ENCODE peak calls at places on chromosome 1, in four cellular contexts. Z is stimulated activated CD4-positive, alpha-beta T cell treated with anti-CD3 and anti-CD28 coated beads, Interleukin-4, amount 100 ng/mL, for 48 hours; O is T-helper 9 cell; T is stimulated activated CD8-positive, alpha-beta memory T cell treated with anti-CD3 and anti-CD28 coated beads, Interleukin-4, amount 100 ng/mL, for 24 hours. A is an unnamed sample.

GRCh38 chr1:65344171-65344570 is 34.8 kb downstream of the DNAJC6 start:
- DNase-seq in Z (no peak), O (no peak), T (no peak), A (no peak)

GRCh38 chr1:244048566-244049141 is 2.4 kb upstream of the ZBTB18 start:
- DNase-seq in Z (no peak), T (no peak), O (no peak), A (no peak)

GRCh38 chr1:18922319-18922726 is 20.0 kb upstream of the ALDH4A1 start:
- DNase-seq in O (no peak), Z (no peak), T (no peak), A (no peak)

GRCh38 chr1:33364578-33364945 is 43.7 kb upstream of the A3GALT2 start:
- DNase-seq in Z (no peak), O (no peak), T (no peak), A (no peak)

GRCh38 chr1:92784051-92784638 is 763 bp downstream of the EVI5 start:
- DNase-seq in T (no peak), Z (no peak), O (peak), A (peak)

GRCh38 chr1:172893146-172893841 is 157.4 kb downstream of the TNFSF18 start:
- DNase-seq in Z (no peak), O (no peak), T (no peak), A (no peak)

GRCh38 chr1:209626633-209627348 is 25.4 kb downstream of the LAMB3 start:
- DNase-seq in T (no peak), Z (no peak), O (no peak), A (no peak)

GRCh38 chr1:29670752-29671151 is 434.4 kb downstream of the PTPRU start:
- DNase-seq in O (no peak), Z (no peak), T (no peak), A (no peak)

GRCh38 chr1:91775227-91775626 is 110.7 kb downstream of the TGFBR3 start:
- DNase-seq in Z (no peak), O (no peak), T (no peak), A (no peak)

GRCh38 chr1:196698993-196699392 is 47.1 kb downstream of the CFH start:
- DNase-seq in T (no peak), Z (no peak), O (no peak), A (no peak)

GRCh38 chr1:184929711-184930202 is 44.6 kb downstream of the NIBAN1 start:
- DNase-seq in O (no peak), T (no peak), Z (no peak), A (no peak)

GRCh38 chr1:29805896-29806160 is 569.5 kb downstream of the PTPRU start:
- DNase-seq in O (no peak), Z (no peak), T (no peak), A (no peak)

GRCh38 chr1:183198463-183198862 is 12.4 kb downstream of the LAMC2 start:
- DNase-seq in Z (no peak), T (no peak), O (no peak), A (no peak)

GRCh38 chr1:19418503-19418971 is 66.8 kb downstream of the CAPZB start:
- DNase-seq in T (no peak), O (no peak), Z (no peak), A (no peak)

A was measured in effector CD4-positive, alpha-beta T cell.